ENCODE peak calls at places on chromosomes 5 and 9, in seven cellular contexts. F is SK-N-SH, W is HCT116, M is H1, I is GM12878, B is HepG2, X is K562. D is an unnamed sample.

GRCh38 chr5:138180183-138180782 is 1.4 kb downstream of the KIF20A start:
- DNase-seq in M (no peak), W (peak), I (peak), F (peak), X (peak), B (peak), D (peak)

GRCh38 chr9:113350937-113351336 is 1.6 kb downstream of the BSPRY start:
- DNase-seq in B (no peak), I (peak), W (no peak), M (no peak), F (no peak), X (no peak), D (no peak)

GRCh38 chr5:149549461-149550266 is 1.6 kb downstream of the CSNK1A1 start:
- DNase-seq in F (peak), I (peak), X (peak), B (peak), W (peak), M (no peak), D (peak)

GRCh38 chr9:108271646-108272349 is 584.0 kb downstream of the ACTL7B start:
- DNase-seq in M (no peak), X (no peak), F (no peak), B (peak), W (no peak), I (no peak), D (peak)

GRCh38 chr5:64666058-64666457 is 24.2 kb upstream of the SHISAL2B start:
- DNase-seq in F (no peak), B (no peak), X (no peak), M (no peak), I (no peak), W (no peak), D (no peak)

GRCh38 chr5:26054594-26054993 is 983.8 kb downstream of the CDH9 start:
- DNase-seq in W (no peak), X (no peak), I (no peak), F (no peak), B (no peak), M (no peak), D (no peak)

GRCh38 chr5:96940586-96940985 is 4.7 kb downstream of the LNPEP start:
- DNase-seq in X (no peak), B (no peak), M (no peak), F (no peak), I (no peak), W (no peak), D (no peak)

GRCh38 chr9:95091574-95091970 is 225.9 kb downstream of the FANCC start:
- DNase-seq in B (no peak), M (no peak), X (no peak), W (no peak), I (no peak), F (no peak), D (no peak)

GRCh38 chr9:127876764-127877562 is 512 bp downstream of the AK1 start:
- DNase-seq in X (no peak), B (no peak), W (no peak), I (no peak), M (peak), F (peak), D (peak)

GRCh38 chr5:138459311-138459710 is 6.0 kb upstream of the EGR1 start:
- DNase-seq in X (no peak), B (no peak), W (no peak), F (no peak), I (no peak), M (no peak), D (peak)

GRCh38 chr9:98610196-98610595 is 98.5 kb downstream of the GABBR2 start:
- DNase-seq in W (no peak), M (no peak), I (no peak), X (no peak), F (no peak), B (no peak), D (peak)

GRCh38 chr9:36896296-36896695 is 137.8 kb downstream of the PAX5 start:
- DNase-seq in X (no peak), B (no peak), M (no peak), I (no peak), F (no peak), W (no peak), D (no peak)

GRCh38 chr5:136166909-136167308 is 26.1 kb downstream of the SMIM32 start:
- DNase-seq in X (no peak), B (no peak), W (no peak), M (no peak), I (peak), F (no peak), D (no peak)

GRCh38 chr5:175513297-175513696 is 34.9 kb downstream of the SFXN1 start:
- DNase-seq in M (no peak), F (no peak), I (no peak), W (no peak), B (no peak), X (no peak), D (no peak)

GRCh38 chr5:137621861-137622823 is 113.7 kb downstream of the KLHL3 start:
- DNase-seq in B (no peak), W (no peak), M (no peak), I (no peak), X (no peak), F (no peak), D (no peak)

GRCh38 chr5:91443028-91443427 is 59.9 kb upstream of the ARRDC3 start:
- DNase-seq in F (no peak), W (no peak), I (no peak), M (no peak), X (no peak), B (no peak), D (no peak)

GRCh38 chr5:158538506-158539074 is 561.1 kb downstream of the EBF1 start:
- DNase-seq in X (no peak), W (no peak), B (no peak), M (peak), I (peak), F (no peak), D (no peak)

GRCh38 chr9:2302606-2303005 is 287.5 kb downstream of the SMARCA2 start:
- DNase-seq in I (no peak), X (no peak), W (no peak), F (no peak), B (no peak), M (peak), D (no peak)

GRCh38 chr5:154202379-154203260 is 12.1 kb downstream of the GALNT10 start:
- DNase-seq in W (no peak), X (peak), F (no peak), M (no peak), B (no peak), I (no peak), D (peak)

GRCh38 chr9:85483214-85483613 is 258.5 kb downstream of the AGTPBP1 start:
- DNase-seq in B (no peak), W (peak), M (no peak), X (no peak), I (no peak), F (no peak), D (no peak)

GRCh38 chr9:21205204-21205603 is 1.7 kb downstream of the IFNA10 start:
- DNase-seq in I (no peak), M (no peak), W (no peak), F (no peak), X (no peak), B (no peak), D (no peak)

GRCh38 chr5:179344301-179345178 is 721 bp downstream of the ADAMTS2 start:
- DNase-seq in I (no peak), W (no peak), F (peak), M (peak), B (no peak), X (no peak), D (no peak)

GRCh38 chr5:137206030-137206715 is 293.0 kb downstream of the SPOCK1 start:
- DNase-seq in W (no peak), M (no peak), X (no peak), I (no peak), B (no peak), F (no peak), D (peak)

GRCh38 chr9:88660611-88661010 is 125.6 kb downstream of the NXNL2 start:
- DNase-seq in M (peak), F (no peak), X (no peak), W (peak), I (no peak), B (peak), D (peak)

GRCh38 chr9:98437458-98438034 is 182.1 kb upstream of the TBC1D2 start:
- DNase-seq in M (no peak), X (no peak), I (no peak), B (no peak), F (no peak), W (no peak), D (no peak)

GRCh38 chr9:110886832-110887231 is 151.4 kb downstream of the LPAR1 start:
- DNase-seq in M (no peak), X (no peak), F (no peak), B (no peak), W (no peak), I (no peak), D (no peak)

GRCh38 chr5:120806132-120806531 is 342.0 kb downstream of the PRR16 start:
- DNase-seq in X (no peak), W (no peak), M (no peak), I (no peak), F (no peak), B (no peak), D (no peak)

GRCh38 chr5:130280528-130281217 is 376.4 kb downstream of the CHSY3 start:
- DNase-seq in F (no peak), M (no peak), I (no peak), B (no peak), X (no peak), W (no peak), D (no peak)

GRCh38 chr9:136694163-136694864 is 7.1 kb upstream of the AGPAT2 start:
- DNase-seq in W (peak), I (no peak), X (peak), F (peak), B (peak), M (peak), D (peak)

GRCh38 chr9:115717711-115718173 is 435.8 kb upstream of the PAPPA start:
- DNase-seq in W (no peak), F (no peak), M (no peak), B (no peak), X (no peak), I (no peak), D (no peak)

GRCh38 chr9:91421022-91421765 is 2.4 kb downstream of the NFIL3 start:
- DNase-seq in X (no peak), I (no peak), F (peak), M (peak), W (no peak), B (peak), D (peak)

GRCh38 chr9:77802512-77803293 is 154.6 kb upstream of the GNA14 start:
- DNase-seq in X (no peak), W (no peak), B (no peak), M (no peak), I (no peak), F (no peak), D (no peak)

DNA sequence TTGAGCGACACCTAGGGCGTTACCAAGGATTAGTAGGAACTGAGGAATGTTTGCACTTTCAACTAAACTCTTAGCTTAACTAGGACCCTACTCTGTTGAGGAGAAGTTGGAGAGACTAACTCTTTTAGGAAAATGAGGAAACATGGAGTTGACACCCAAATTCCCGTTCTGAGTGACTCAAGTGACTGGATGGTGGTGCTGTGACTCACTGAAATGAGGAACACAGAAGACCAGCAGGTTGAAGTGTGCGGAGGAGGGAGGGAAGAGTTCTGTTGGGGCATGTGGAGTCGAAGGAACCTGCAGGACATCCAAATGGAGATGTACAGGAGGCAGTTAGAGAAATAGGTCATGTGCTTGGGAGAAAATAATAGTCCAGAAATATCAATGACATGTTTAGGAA is 8.1 kb downstream of the HEXB start:
- DNase-seq in B (no peak), I (no peak), W (no peak), M (no peak), X (no peak), F (no peak), D (no peak)
- TF ChIP-seq MAX in B (no peak), I (no peak), W (no peak), M (no peak), X (no peak), F (no peak), D (no peak)

GRCh38 chr5:132354828-132355765 is 14.4 kb upstream of the SLC22A5 start:
- DNase-seq in B (no peak), W (no peak), M (no peak), F (no peak), X (no peak), I (no peak), D (no peak)
- TF ChIP-seq POLR2AphosphoS5 in B (no peak), W (no peak), M (no peak), F (no peak), X (no peak), I (no peak), D (no peak)

DNA sequence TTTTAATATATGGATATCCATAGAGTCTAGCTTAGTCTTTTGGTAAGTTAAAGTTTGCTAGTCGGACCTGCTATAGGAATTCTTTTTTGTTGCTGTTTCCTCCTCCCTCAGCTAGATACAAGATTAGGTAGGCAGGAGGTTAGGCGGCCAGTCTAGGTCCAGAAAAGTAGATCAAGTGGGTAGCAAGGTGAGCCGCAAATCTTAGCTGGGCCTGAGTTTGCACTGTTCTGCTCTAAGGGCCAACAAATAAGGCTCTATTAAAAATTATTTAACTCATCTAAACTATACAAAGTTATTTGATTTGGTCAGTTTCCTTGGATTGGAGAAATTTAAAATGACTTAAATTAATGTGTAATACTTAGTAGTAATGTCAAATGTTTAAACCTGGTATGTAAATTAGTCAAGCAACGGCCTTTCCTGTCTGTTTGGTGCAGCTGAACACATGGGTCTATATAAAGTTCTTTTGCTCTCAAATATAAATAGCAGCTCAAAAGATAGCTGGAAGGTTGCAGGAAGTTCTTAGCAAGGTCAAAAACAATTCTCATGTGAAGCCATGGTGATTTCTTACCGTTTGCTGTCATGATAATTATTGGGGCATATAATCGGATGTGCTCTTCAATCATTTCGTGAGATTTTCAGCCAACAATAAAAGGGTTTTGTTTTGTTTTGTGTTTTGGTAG is 72.0 kb downstream of the PRKACG start:
- DNase-seq in B (no peak), M (no peak), F (no peak), W (no peak), I (no peak), X (no peak), D (no peak)
- TF ChIP-seq MAX in B (no peak), M (no peak), F (no peak), W (no peak), I (no peak), X (no peak), D (no peak)

DNA sequence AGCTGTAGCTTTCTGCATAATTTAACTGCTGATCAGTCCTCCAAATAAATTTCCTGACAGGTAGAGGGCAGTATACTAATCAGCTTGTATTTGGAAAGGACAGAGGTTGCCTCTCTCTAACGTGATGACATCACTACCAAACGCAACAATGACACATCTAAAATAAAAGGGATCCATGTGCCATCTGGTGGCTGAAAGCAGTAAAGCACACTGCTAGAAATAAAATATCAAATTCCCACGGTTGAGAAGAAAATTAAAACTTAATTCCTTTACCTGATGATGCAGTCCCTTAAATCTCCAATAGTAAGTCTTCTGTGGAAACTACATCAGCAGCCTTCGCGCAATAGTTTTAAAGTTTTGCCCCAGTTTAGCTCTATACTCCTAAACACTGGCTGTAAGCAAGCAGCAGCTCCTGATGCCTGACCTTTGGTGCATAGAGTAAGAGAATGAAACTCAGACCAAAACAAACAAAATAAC is 54.5 kb downstream of the DIAPH1 start:
- DNase-seq in M (peak), B (peak), X (peak), I (peak), F (peak), W (peak), D (peak)
- TF ChIP-seq POLR2AphosphoS5 in M (no peak), B (no peak), X (peak), I (no peak), F (peak), W (peak), D (peak)

GRCh38 chr5:83474170-83474796 is 2.7 kb downstream of the VCAN start:
- DNase-seq in X (peak), M (peak), F (peak), I (no peak), B (peak), W (peak), D (no peak)
- TF ChIP-seq MAX in X (no peak), M (peak), F (peak), I (no peak), B (peak), W (peak), D (no peak)

GRCh38 chr9:70419546-70420266 is 5.2 kb upstream of the KLF9 start:
- DNase-seq in X (peak), B (peak), M (peak), F (peak), W (peak), I (peak), D (peak)
- TF ChIP-seq POLR2AphosphoS5 in X (no peak), B (peak), M (no peak), F (peak), W (peak), I (peak), D (peak)

D was measured in endothelial cell of umbilical vein.